ENCODE peak calls at places on chromosomes 2 and 18, in eight cellular contexts. One of them, this sample, is unnamed.

GRCh38 chr2:168643979-168644378 is 158.5 kb upstream of the NOSTRIN start:
- DNase-seq in hepatic stellate cell: no peak
- DNase-seq in activated gamma-delta T cell treated with Interleukin-2 at 50 U/mL for 16 hours: no peak
- DNase-seq in activated CD8-positive, alpha-beta T cell treated with anti-CD3 and anti-CD28 coated beads, Interleukin-2, amount 10 ng/mL, durations not matched to agents 7 days and 5 days: no peak
- DNase-seq in heart left ventricle: no peak
- DNase-seq in T1000: no peak
- DNase-seq in AG10803: peak
- DNase-seq in AG09309: peak
- DNase-seq in this sample: no peak

GRCh38 chr18:79401494-79402208 is 5.9 kb downstream of the NFATC1 start:
- DNase-seq in hepatic stellate cell: no peak
- DNase-seq in activated gamma-delta T cell treated with Interleukin-2 at 50 U/mL for 16 hours: no peak
- DNase-seq in activated CD8-positive, alpha-beta T cell treated with anti-CD3 and anti-CD28 coated beads, Interleukin-2, amount 10 ng/mL, durations not matched to agents 7 days and 5 days: no peak
- DNase-seq in heart left ventricle: peak
- DNase-seq in T1000: no peak
- DNase-seq in AG10803: no peak
- DNase-seq in AG09309: no peak
- DNase-seq in this sample: no peak

GRCh38 chr2:938181-939005 is 12.3 kb upstream of the SNTG2 start:
- DNase-seq in hepatic stellate cell: peak
- DNase-seq in activated gamma-delta T cell treated with Interleukin-2 at 50 U/mL for 16 hours: no peak
- DNase-seq in activated CD8-positive, alpha-beta T cell treated with anti-CD3 and anti-CD28 coated beads, Interleukin-2, amount 10 ng/mL, durations not matched to agents 7 days and 5 days: no peak
- DNase-seq in heart left ventricle: no peak
- DNase-seq in T1000: no peak
- DNase-seq in AG10803: peak
- DNase-seq in AG09309: peak
- DNase-seq in this sample: no peak

GRCh38 chr18:72652990-72653593 is 109.0 kb upstream of the CBLN2 start:
- DNase-seq in hepatic stellate cell: no peak
- DNase-seq in activated gamma-delta T cell treated with Interleukin-2 at 50 U/mL for 16 hours: no peak
- DNase-seq in activated CD8-positive, alpha-beta T cell treated with anti-CD3 and anti-CD28 coated beads, Interleukin-2, amount 10 ng/mL, durations not matched to agents 7 days and 5 days: peak
- DNase-seq in heart left ventricle: no peak
- DNase-seq in T1000: no peak
- DNase-seq in AG10803: peak
- DNase-seq in AG09309: no peak
- DNase-seq in this sample: no peak

GRCh38 chr2:187319441-187320108 is 128.5 kb downstream of the CALCRL start:
- DNase-seq in hepatic stellate cell: peak
- DNase-seq in activated gamma-delta T cell treated with Interleukin-2 at 50 U/mL for 16 hours: no peak
- DNase-seq in activated CD8-positive, alpha-beta T cell treated with anti-CD3 and anti-CD28 coated beads, Interleukin-2, amount 10 ng/mL, durations not matched to agents 7 days and 5 days: no peak
- DNase-seq in heart left ventricle: no peak
- DNase-seq in T1000: no peak
- DNase-seq in AG10803: no peak
- DNase-seq in AG09309: no peak
- DNase-seq in this sample: no peak

GRCh38 chr2:96103906-96104861 is 12.2 kb downstream of the ADRA2B start:
- DNase-seq in hepatic stellate cell: no peak
- DNase-seq in activated gamma-delta T cell treated with Interleukin-2 at 50 U/mL for 16 hours: no peak
- DNase-seq in activated CD8-positive, alpha-beta T cell treated with anti-CD3 and anti-CD28 coated beads, Interleukin-2, amount 10 ng/mL, durations not matched to agents 7 days and 5 days: no peak
- DNase-seq in heart left ventricle: peak
- DNase-seq in T1000: no peak
- DNase-seq in AG10803: no peak
- DNase-seq in AG09309: no peak
- DNase-seq in this sample: no peak

GRCh38 chr2:33038799-33039198 is 92.0 kb downstream of the LTBP1 start:
- DNase-seq in hepatic stellate cell: no peak
- DNase-seq in activated gamma-delta T cell treated with Interleukin-2 at 50 U/mL for 16 hours: no peak
- DNase-seq in activated CD8-positive, alpha-beta T cell treated with anti-CD3 and anti-CD28 coated beads, Interleukin-2, amount 10 ng/mL, durations not matched to agents 7 days and 5 days: no peak
- DNase-seq in heart left ventricle: no peak
- DNase-seq in T1000: no peak
- DNase-seq in AG10803: no peak
- DNase-seq in AG09309: no peak
- DNase-seq in this sample: no peak

GRCh38 chr2:150866431-150866830 is 379.0 kb upstream of the RND3 start:
- DNase-seq in hepatic stellate cell: peak
- DNase-seq in activated gamma-delta T cell treated with Interleukin-2 at 50 U/mL for 16 hours: no peak
- DNase-seq in activated CD8-positive, alpha-beta T cell treated with anti-CD3 and anti-CD28 coated beads, Interleukin-2, amount 10 ng/mL, durations not matched to agents 7 days and 5 days: no peak
- DNase-seq in heart left ventricle: no peak
- DNase-seq in T1000: no peak
- DNase-seq in AG10803: peak
- DNase-seq in AG09309: no peak
- DNase-seq in this sample: no peak

GRCh38 chr2:168118733-168119518 is 128.5 kb downstream of the STK39 start:
- DNase-seq in hepatic stellate cell: no peak
- DNase-seq in activated gamma-delta T cell treated with Interleukin-2 at 50 U/mL for 16 hours: no peak
- DNase-seq in activated CD8-positive, alpha-beta T cell treated with anti-CD3 and anti-CD28 coated beads, Interleukin-2, amount 10 ng/mL, durations not matched to agents 7 days and 5 days: peak
- DNase-seq in heart left ventricle: no peak
- DNase-seq in T1000: no peak
- DNase-seq in AG10803: peak
- DNase-seq in AG09309: peak
- DNase-seq in this sample: no peak

GRCh38 chr18:23263551-23264235 is 128.4 kb downstream of the CABLES1 start:
- DNase-seq in hepatic stellate cell: no peak
- DNase-seq in activated gamma-delta T cell treated with Interleukin-2 at 50 U/mL for 16 hours: no peak
- DNase-seq in activated CD8-positive, alpha-beta T cell treated with anti-CD3 and anti-CD28 coated beads, Interleukin-2, amount 10 ng/mL, durations not matched to agents 7 days and 5 days: no peak
- DNase-seq in heart left ventricle: no peak
- DNase-seq in T1000: no peak
- DNase-seq in AG10803: no peak
- DNase-seq in AG09309: no peak
- DNase-seq in this sample: no peak

GRCh38 chr2:28583899-28584553 is 88.2 kb downstream of the PLB1 start:
- DNase-seq in hepatic stellate cell: peak
- DNase-seq in activated gamma-delta T cell treated with Interleukin-2 at 50 U/mL for 16 hours: peak
- DNase-seq in activated CD8-positive, alpha-beta T cell treated with anti-CD3 and anti-CD28 coated beads, Interleukin-2, amount 10 ng/mL, durations not matched to agents 7 days and 5 days: peak
- DNase-seq in heart left ventricle: peak
- DNase-seq in T1000: peak
- DNase-seq in AG10803: peak
- DNase-seq in AG09309: peak
- DNase-seq in this sample: peak

GRCh38 chr2:58521803-58522602 is 280.9 kb upstream of the FANCL start:
- DNase-seq in hepatic stellate cell: no peak
- DNase-seq in activated gamma-delta T cell treated with Interleukin-2 at 50 U/mL for 16 hours: no peak
- DNase-seq in activated CD8-positive, alpha-beta T cell treated with anti-CD3 and anti-CD28 coated beads, Interleukin-2, amount 10 ng/mL, durations not matched to agents 7 days and 5 days: no peak
- DNase-seq in heart left ventricle: no peak
- DNase-seq in T1000: no peak
- DNase-seq in AG10803: no peak
- DNase-seq in AG09309: no peak
- DNase-seq in this sample: no peak

GRCh38 chr18:23716516-23716915 is 27.3 kb downstream of the LAMA3 start:
- DNase-seq in hepatic stellate cell: peak
- DNase-seq in activated gamma-delta T cell treated with Interleukin-2 at 50 U/mL for 16 hours: no peak
- DNase-seq in activated CD8-positive, alpha-beta T cell treated with anti-CD3 and anti-CD28 coated beads, Interleukin-2, amount 10 ng/mL, durations not matched to agents 7 days and 5 days: no peak
- DNase-seq in heart left ventricle: no peak
- DNase-seq in T1000: peak
- DNase-seq in AG10803: peak
- DNase-seq in AG09309: no peak
- DNase-seq in this sample: peak

GRCh38 chr2:46562451-46562841 is 83.1 kb downstream of the TMEM247 start:
- DNase-seq in hepatic stellate cell: no peak
- DNase-seq in activated gamma-delta T cell treated with Interleukin-2 at 50 U/mL for 16 hours: no peak
- DNase-seq in activated CD8-positive, alpha-beta T cell treated with anti-CD3 and anti-CD28 coated beads, Interleukin-2, amount 10 ng/mL, durations not matched to agents 7 days and 5 days: no peak
- DNase-seq in heart left ventricle: no peak
- DNase-seq in T1000: no peak
- DNase-seq in AG10803: no peak
- DNase-seq in AG09309: no peak
- DNase-seq in this sample: no peak

GRCh38 chr2:2108756-2109155 is 222.3 kb downstream of the MYT1L start:
- DNase-seq in hepatic stellate cell: no peak
- DNase-seq in activated gamma-delta T cell treated with Interleukin-2 at 50 U/mL for 16 hours: no peak
- DNase-seq in activated CD8-positive, alpha-beta T cell treated with anti-CD3 and anti-CD28 coated beads, Interleukin-2, amount 10 ng/mL, durations not matched to agents 7 days and 5 days: no peak
- DNase-seq in heart left ventricle: no peak
- DNase-seq in T1000: no peak
- DNase-seq in AG10803: no peak
- DNase-seq in AG09309: no peak
- DNase-seq in this sample: no peak

GRCh38 chr2:236794558-236794957 is 224.9 kb downstream of the ACKR3 start:
- DNase-seq in hepatic stellate cell: no peak
- DNase-seq in activated gamma-delta T cell treated with Interleukin-2 at 50 U/mL for 16 hours: no peak
- DNase-seq in activated CD8-positive, alpha-beta T cell treated with anti-CD3 and anti-CD28 coated beads, Interleukin-2, amount 10 ng/mL, durations not matched to agents 7 days and 5 days: no peak
- DNase-seq in heart left ventricle: no peak
- DNase-seq in T1000: no peak
- DNase-seq in AG10803: no peak
- DNase-seq in AG09309: no peak
- DNase-seq in this sample: no peak

GRCh38 chr2:176187306-176188217 is 906 bp upstream of the HOXD1 start:
- DNase-seq in hepatic stellate cell: no peak
- DNase-seq in activated gamma-delta T cell treated with Interleukin-2 at 50 U/mL for 16 hours: no peak
- DNase-seq in activated CD8-positive, alpha-beta T cell treated with anti-CD3 and anti-CD28 coated beads, Interleukin-2, amount 10 ng/mL, durations not matched to agents 7 days and 5 days: no peak
- DNase-seq in heart left ventricle: no peak
- DNase-seq in T1000: no peak
- DNase-seq in AG10803: no peak
- DNase-seq in AG09309: no peak
- DNase-seq in this sample: no peak

GRCh38 chr18:2985628-2986027 is 27.3 kb downstream of the LPIN2 start:
- DNase-seq in hepatic stellate cell: no peak
- DNase-seq in activated gamma-delta T cell treated with Interleukin-2 at 50 U/mL for 16 hours: no peak
- DNase-seq in activated CD8-positive, alpha-beta T cell treated with anti-CD3 and anti-CD28 coated beads, Interleukin-2, amount 10 ng/mL, durations not matched to agents 7 days and 5 days: no peak
- DNase-seq in heart left ventricle: no peak
- DNase-seq in T1000: no peak
- DNase-seq in AG10803: peak
- DNase-seq in AG09309: no peak
- DNase-seq in this sample: no peak

GRCh38 chr18:77560334-77560970 is 310.8 kb downstream of the GALR1 start:
- DNase-seq in hepatic stellate cell: no peak
- DNase-seq in activated gamma-delta T cell treated with Interleukin-2 at 50 U/mL for 16 hours: no peak
- DNase-seq in activated CD8-positive, alpha-beta T cell treated with anti-CD3 and anti-CD28 coated beads, Interleukin-2, amount 10 ng/mL, durations not matched to agents 7 days and 5 days: no peak
- DNase-seq in heart left ventricle: no peak
- DNase-seq in T1000: no peak
- DNase-seq in AG10803: no peak
- DNase-seq in AG09309: no peak
- DNase-seq in this sample: no peak

GRCh38 chr2:227834423-227834822 is 20.8 kb downstream of the CCL20 start:
- DNase-seq in hepatic stellate cell: no peak
- DNase-seq in activated gamma-delta T cell treated with Interleukin-2 at 50 U/mL for 16 hours: no peak
- DNase-seq in activated CD8-positive, alpha-beta T cell treated with anti-CD3 and anti-CD28 coated beads, Interleukin-2, amount 10 ng/mL, durations not matched to agents 7 days and 5 days: no peak
- DNase-seq in heart left ventricle: no peak
- DNase-seq in T1000: no peak
- DNase-seq in AG10803: no peak
- DNase-seq in AG09309: no peak
- DNase-seq in this sample: no peak

GRCh38 chr18:76499596-76500340 is 4.7 kb upstream of the ZNF516 start:
- DNase-seq in hepatic stellate cell: no peak
- DNase-seq in activated gamma-delta T cell treated with Interleukin-2 at 50 U/mL for 16 hours: no peak
- DNase-seq in activated CD8-positive, alpha-beta T cell treated with anti-CD3 and anti-CD28 coated beads, Interleukin-2, amount 10 ng/mL, durations not matched to agents 7 days and 5 days: no peak
- DNase-seq in heart left ventricle: no peak
- DNase-seq in T1000: no peak
- DNase-seq in AG10803: no peak
- DNase-seq in AG09309: no peak
- DNase-seq in this sample: no peak

GRCh38 chr2:172021074-172021931 is 21.6 kb downstream of the METAP1D start:
- DNase-seq in hepatic stellate cell: no peak
- DNase-seq in activated gamma-delta T cell treated with Interleukin-2 at 50 U/mL for 16 hours: no peak
- DNase-seq in activated CD8-positive, alpha-beta T cell treated with anti-CD3 and anti-CD28 coated beads, Interleukin-2, amount 10 ng/mL, durations not matched to agents 7 days and 5 days: no peak
- DNase-seq in heart left ventricle: no peak
- DNase-seq in T1000: no peak
- DNase-seq in AG10803: no peak
- DNase-seq in AG09309: no peak
- DNase-seq in this sample: no peak

GRCh38 chr2:139617747-139618146 is 837.6 kb upstream of the NXPH2 start:
- DNase-seq in hepatic stellate cell: no peak
- DNase-seq in activated gamma-delta T cell treated with Interleukin-2 at 50 U/mL for 16 hours: no peak
- DNase-seq in activated CD8-positive, alpha-beta T cell treated with anti-CD3 and anti-CD28 coated beads, Interleukin-2, amount 10 ng/mL, durations not matched to agents 7 days and 5 days: no peak
- DNase-seq in heart left ventricle: no peak
- DNase-seq in T1000: no peak
- DNase-seq in AG10803: no peak
- DNase-seq in AG09309: no peak
- DNase-seq in this sample: no peak

GRCh38 chr18:692841-693240 is 19.6 kb downstream of the ENOSF1 start:
- DNase-seq in hepatic stellate cell: no peak
- DNase-seq in activated gamma-delta T cell treated with Interleukin-2 at 50 U/mL for 16 hours: no peak
- DNase-seq in activated CD8-positive, alpha-beta T cell treated with anti-CD3 and anti-CD28 coated beads, Interleukin-2, amount 10 ng/mL, durations not matched to agents 7 days and 5 days: no peak
- DNase-seq in heart left ventricle: no peak
- DNase-seq in T1000: no peak
- DNase-seq in AG10803: no peak
- DNase-seq in AG09309: no peak
- DNase-seq in this sample: no peak

GRCh38 chr2:207163053-207163814 is 2.5 kb downstream of the KLF7 start:
- DNase-seq in hepatic stellate cell: peak
- DNase-seq in activated gamma-delta T cell treated with Interleukin-2 at 50 U/mL for 16 hours: peak
- DNase-seq in activated CD8-positive, alpha-beta T cell treated with anti-CD3 and anti-CD28 coated beads, Interleukin-2, amount 10 ng/mL, durations not matched to agents 7 days and 5 days: no peak
- DNase-seq in heart left ventricle: peak
- DNase-seq in T1000: peak
- DNase-seq in AG10803: peak
- DNase-seq in AG09309: peak
- DNase-seq in this sample: peak

GRCh38 chr18:32470136-32470712 is 458 bp downstream of the GAREM1 start:
- DNase-seq in hepatic stellate cell: peak
- DNase-seq in activated gamma-delta T cell treated with Interleukin-2 at 50 U/mL for 16 hours: no peak
- DNase-seq in activated CD8-positive, alpha-beta T cell treated with anti-CD3 and anti-CD28 coated beads, Interleukin-2, amount 10 ng/mL, durations not matched to agents 7 days and 5 days: no peak
- DNase-seq in heart left ventricle: peak
- DNase-seq in T1000: no peak
- DNase-seq in AG10803: peak
- DNase-seq in AG09309: no peak
- DNase-seq in this sample: no peak

GRCh38 chr2:69645026-69645425 is 1.5 kb upstream of the AAK1 start:
- DNase-seq in hepatic stellate cell: no peak
- DNase-seq in activated gamma-delta T cell treated with Interleukin-2 at 50 U/mL for 16 hours: peak
- DNase-seq in activated CD8-positive, alpha-beta T cell treated with anti-CD3 and anti-CD28 coated beads, Interleukin-2, amount 10 ng/mL, durations not matched to agents 7 days and 5 days: peak
- DNase-seq in heart left ventricle: no peak
- DNase-seq in T1000: no peak
- DNase-seq in AG10803: no peak
- DNase-seq in AG09309: no peak
- DNase-seq in this sample: no peak

GRCh38 chr2:163347982-163348842 is 387.6 kb downstream of the FIGN start:
- DNase-seq in hepatic stellate cell: peak
- DNase-seq in activated gamma-delta T cell treated with Interleukin-2 at 50 U/mL for 16 hours: no peak
- DNase-seq in activated CD8-positive, alpha-beta T cell treated with anti-CD3 and anti-CD28 coated beads, Interleukin-2, amount 10 ng/mL, durations not matched to agents 7 days and 5 days: no peak
- DNase-seq in heart left ventricle: peak
- DNase-seq in T1000: no peak
- DNase-seq in AG10803: peak
- DNase-seq in AG09309: peak
- DNase-seq in this sample: peak

GRCh38 chr2:29309090-29310054 is 194.2 kb downstream of the CLIP4 start:
- DNase-seq in hepatic stellate cell: peak
- DNase-seq in activated gamma-delta T cell treated with Interleukin-2 at 50 U/mL for 16 hours: peak
- DNase-seq in activated CD8-positive, alpha-beta T cell treated with anti-CD3 and anti-CD28 coated beads, Interleukin-2, amount 10 ng/mL, durations not matched to agents 7 days and 5 days: peak
- DNase-seq in heart left ventricle: no peak
- DNase-seq in T1000: no peak
- DNase-seq in AG10803: peak
- DNase-seq in AG09309: peak
- DNase-seq in this sample: no peak

GRCh38 chr2:3200420-3200939 is 177.1 kb downstream of the EIPR1 start:
- DNase-seq in hepatic stellate cell: no peak
- DNase-seq in activated gamma-delta T cell treated with Interleukin-2 at 50 U/mL for 16 hours: no peak
- DNase-seq in activated CD8-positive, alpha-beta T cell treated with anti-CD3 and anti-CD28 coated beads, Interleukin-2, amount 10 ng/mL, durations not matched to agents 7 days and 5 days: no peak
- DNase-seq in heart left ventricle: peak
- DNase-seq in T1000: no peak
- DNase-seq in AG10803: peak
- DNase-seq in AG09309: no peak
- DNase-seq in this sample: no peak

GRCh38 chr2:110673201-110673600 is 4.7 kb downstream of the BUB1 start:
- DNase-seq in hepatic stellate cell: no peak
- DNase-seq in activated gamma-delta T cell treated with Interleukin-2 at 50 U/mL for 16 hours: no peak
- DNase-seq in activated CD8-positive, alpha-beta T cell treated with anti-CD3 and anti-CD28 coated beads, Interleukin-2, amount 10 ng/mL, durations not matched to agents 7 days and 5 days: no peak
- DNase-seq in heart left ventricle: no peak
- DNase-seq in T1000: no peak
- DNase-seq in AG10803: no peak
- DNase-seq in AG09309: no peak
- DNase-seq in this sample: no peak

GRCh38 chr18:6010284-6010683 is 115.0 kb upstream of the TMEM200C start:
- DNase-seq in hepatic stellate cell: no peak
- DNase-seq in activated gamma-delta T cell treated with Interleukin-2 at 50 U/mL for 16 hours: no peak
- DNase-seq in activated CD8-positive, alpha-beta T cell treated with anti-CD3 and anti-CD28 coated beads, Interleukin-2, amount 10 ng/mL, durations not matched to agents 7 days and 5 days: no peak
- DNase-seq in heart left ventricle: no peak
- DNase-seq in T1000: no peak
- DNase-seq in AG10803: no peak
- DNase-seq in AG09309: no peak
- DNase-seq in this sample: no peak

GRCh38 chr2:114814355-114814754 is 371.9 kb downstream of the DPP10 start:
- DNase-seq in hepatic stellate cell: no peak
- DNase-seq in activated gamma-delta T cell treated with Interleukin-2 at 50 U/mL for 16 hours: no peak
- DNase-seq in activated CD8-positive, alpha-beta T cell treated with anti-CD3 and anti-CD28 coated beads, Interleukin-2, amount 10 ng/mL, durations not matched to agents 7 days and 5 days: no peak
- DNase-seq in heart left ventricle: no peak
- DNase-seq in T1000: no peak
- DNase-seq in AG10803: no peak
- DNase-seq in AG09309: no peak
- DNase-seq in this sample: no peak

GRCh38 chr2:144267209-144267608 is 252.7 kb downstream of the ZEB2 start:
- DNase-seq in hepatic stellate cell: no peak
- DNase-seq in activated gamma-delta T cell treated with Interleukin-2 at 50 U/mL for 16 hours: no peak
- DNase-seq in activated CD8-positive, alpha-beta T cell treated with anti-CD3 and anti-CD28 coated beads, Interleukin-2, amount 10 ng/mL, durations not matched to agents 7 days and 5 days: no peak
- DNase-seq in heart left ventricle: no peak
- DNase-seq in T1000: no peak
- DNase-seq in AG10803: no peak
- DNase-seq in AG09309: no peak
- DNase-seq in this sample: no peak

This sample was measured in epithelial cell of prostate.